ENCODE peak calls at places on chromosome 4, in four cellular contexts. P, T, K and U are unnamed samples.
A peak's percentile ranks its signal among the peaks of the same experiment; 100 is the strongest.

GRCh38 chr4:188399834-188400233 is 260.6 kb downstream of the TRIML1 start:
- DNase-seq in P (no peak), T (no peak), K (no peak), U (no peak)

GRCh38 chr4:163866728-163867313 is 372.3 kb downstream of the TMA16 start:
- DNase-seq in P (no peak), T (no peak), K (no peak), U (no peak)

GRCh38 chr4:156950090-156950489 is 21.5 kb downstream of the PDGFC start:
- DNase-seq in P (no peak), T (no peak), K (no peak), U (no peak)

GRCh38 chr4:101306225-101306624 is 41.1 kb downstream of the PPP3CA start:
- DNase-seq in P (no peak), T (no peak), K (no peak), U (no peak)

GRCh38 chr4:34200535-34200934 is 2043.8 kb downstream of the ARAP2 start:
- DNase-seq in P (no peak), T (no peak), K (no peak), U (no peak)

GRCh38 chr4:8776366-8776765 is 95.3 kb downstream of the HMX1 start:
- DNase-seq in P (no peak), T (no peak), K (no peak), U (no peak)

GRCh38 chr4:81648576-81649272 is 177.0 kb upstream of the RASGEF1B start:
- DNase-seq in P (no peak), T (no peak), K (peak; percentile 23), U (peak; percentile 12)

GRCh38 chr4:91258326-91258725 is 1045.4 kb upstream of the GRID2 start:
- DNase-seq in P (no peak), T (no peak), K (no peak), U (no peak)

GRCh38 chr4:139704915-139705485 is 39.4 kb downstream of the MGST2 start:
- DNase-seq in P (no peak), T (peak; percentile 41), K (no peak), U (no peak)

GRCh38 chr4:74473155-74473811 is 28.3 kb downstream of the AREG start:
- DNase-seq in P (no peak), T (no peak), K (no peak), U (no peak)

GRCh38 chr4:165874072-165874798 is 1.2 kb downstream of the TLL1 start:
- DNase-seq in P (no peak), T (no peak), K (no peak), U (no peak)

GRCh38 chr4:111941957-111942356 is 203.3 kb upstream of the FAM241A start:
- DNase-seq in P (no peak), T (no peak), K (no peak), U (no peak)

GRCh38 chr4:162497564-162498167 is 333.9 kb upstream of the FSTL5 start:
- DNase-seq in P (peak; percentile 31), T (peak; percentile 4), K (no peak), U (peak; percentile 10)

GRCh38 chr4:173025131-173025530 is 143.5 kb upstream of the GALNT7 start:
- DNase-seq in P (peak; percentile 77), T (peak; percentile 52), K (peak; percentile 16), U (peak; percentile 16)

GRCh38 chr4:158291334-158292055 is 81.2 kb downstream of the TMEM144 start:
- DNase-seq in P (no peak), T (no peak), K (no peak), U (no peak)

GRCh38 chr4:158290912-158291311 is 80.6 kb downstream of the TMEM144 start:
- DNase-seq in P (no peak), T (no peak), K (no peak), U (no peak)

GRCh38 chr4:158282252-158282651 is 72.0 kb downstream of the TMEM144 start:
- DNase-seq in P (no peak), T (no peak), K (no peak), U (no peak)

GRCh38 chr4:158280856-158281255 is 70.6 kb downstream of the TMEM144 start:
- DNase-seq in P (no peak), T (no peak), K (no peak), U (no peak)

GRCh38 chr4:158285429-158286216 is 75.3 kb downstream of the TMEM144 start:
- DNase-seq in P (no peak), T (no peak), K (no peak), U (no peak)
- TF ChIP-seq SPI1 in P (no peak), T (no peak), K (no peak), U (no peak)

DNA sequence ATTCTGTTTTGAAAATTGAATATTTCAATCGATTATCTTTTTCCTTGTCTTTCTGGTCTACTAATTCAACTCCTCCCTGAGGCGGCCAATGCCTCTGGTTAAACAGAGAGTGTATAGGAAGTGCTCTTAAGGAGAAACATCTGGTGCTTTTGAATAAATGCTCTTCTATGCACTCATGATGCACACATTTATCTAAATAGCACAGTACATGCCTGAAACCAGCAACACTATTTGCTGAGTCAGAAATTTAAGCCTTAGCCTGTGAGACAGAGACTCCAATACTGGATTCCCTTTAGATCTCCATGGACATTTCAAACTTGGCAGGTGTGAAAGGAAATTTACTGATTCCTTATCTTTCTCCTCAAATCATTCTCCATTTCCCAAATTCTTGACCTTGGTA is 118.6 kb downstream of the SLIT2 start:
- DNase-seq in P (no peak), T (no peak), K (no peak), U (no peak)
- TF ChIP-seq SPI1 in P (no peak), T (no peak), K (no peak), U (no peak)

GRCh38 chr4:124330045-124330444 is 382.5 kb downstream of the ANKRD50 start:
- DNase-seq in P (no peak), T (no peak), K (no peak), U (no peak)

GRCh38 chr4:124333466-124333865 is 379.1 kb downstream of the ANKRD50 start:
- DNase-seq in P (no peak), T (no peak), K (no peak), U (no peak)

GRCh38 chr4:124329134-124329533 is 383.4 kb downstream of the ANKRD50 start:
- DNase-seq in P (no peak), T (no peak), K (no peak), U (no peak)

GRCh38 chr4:124337874-124338273 is 374.7 kb downstream of the ANKRD50 start:
- DNase-seq in P (no peak), T (no peak), K (no peak), U (no peak)

GRCh38 chr4:124334119-124334518 is 378.4 kb downstream of the ANKRD50 start:
- DNase-seq in P (no peak), T (peak; percentile 10), K (no peak), U (no peak)
- TF ChIP-seq SPI1 in P (no peak), T (no peak), K (no peak), U (no peak)

DNA sequence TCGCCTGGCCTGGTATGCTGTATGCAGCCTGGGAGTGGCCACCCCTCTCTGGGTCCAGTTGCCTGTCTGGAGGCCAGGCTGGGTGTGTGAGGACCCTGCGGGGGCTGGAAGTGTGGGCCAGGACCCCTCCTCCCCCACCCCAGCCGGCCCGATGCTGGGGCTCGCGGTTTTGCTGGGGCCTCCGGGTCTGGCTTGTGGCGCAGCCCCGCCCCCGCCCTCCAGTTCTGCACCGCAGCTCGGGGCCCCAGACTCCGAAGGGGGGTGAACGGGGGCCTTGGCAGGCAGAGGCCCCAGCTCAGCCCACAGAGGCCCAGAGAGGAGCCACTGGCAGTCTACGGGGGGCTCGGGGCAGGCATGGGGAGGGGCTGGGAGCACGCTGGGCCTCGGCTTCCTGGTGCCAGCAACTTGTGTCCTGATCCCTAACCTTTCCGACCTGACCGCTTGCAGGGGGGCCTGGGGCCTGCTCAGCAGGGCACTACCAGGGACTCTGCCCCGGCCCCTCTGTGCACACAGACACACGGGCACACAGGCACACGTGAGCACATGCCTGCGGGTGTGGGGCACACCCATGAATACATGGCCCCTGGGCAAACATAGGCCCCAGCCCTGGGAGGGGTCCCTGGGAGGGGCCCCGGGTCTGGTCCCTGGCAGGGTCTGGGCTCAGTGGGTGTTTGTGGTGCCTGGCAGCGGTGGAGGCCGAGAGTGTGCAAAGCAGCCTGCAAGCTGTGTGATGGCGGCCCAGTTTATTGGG is 21.4 kb upstream of the FGFR3 start:
- DNase-seq in P (peak; percentile 67), T (peak; percentile 73), K (no peak), U (peak; percentile 90)
- TF ChIP-seq SPI1 in P (no peak), T (no peak), K (no peak), U (no peak)

DNA sequence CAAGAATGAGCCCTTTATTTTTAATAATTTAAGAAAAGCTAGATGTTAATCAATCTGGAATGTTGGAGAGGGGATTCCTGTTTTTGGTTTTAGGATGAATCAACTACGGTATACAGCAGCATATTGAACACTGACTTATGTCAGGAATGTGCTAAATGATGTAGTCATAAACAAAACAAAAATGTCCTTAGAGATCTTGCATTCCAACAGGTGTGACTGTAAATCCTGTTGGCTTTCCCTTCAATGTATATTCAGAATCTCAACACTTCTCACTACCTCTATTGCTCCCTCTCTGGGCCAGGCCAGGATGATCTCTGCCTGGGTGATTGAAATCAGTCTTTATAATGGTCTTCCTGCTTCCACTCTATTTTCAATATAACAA is 37.8 kb upstream of the BDH2 start:
- DNase-seq in P (no peak), T (no peak), K (no peak), U (no peak)
- TF ChIP-seq SPI1 in P (no peak), T (no peak), K (no peak), U (no peak)

GRCh38 chr4:3803946-3804345 is 37.8 kb downstream of the ADRA2C start:
- DNase-seq in P (no peak), T (no peak), K (no peak), U (no peak)

GRCh38 chr4:3805026-3805425 is 38.8 kb downstream of the ADRA2C start:
- DNase-seq in P (no peak), T (no peak), K (no peak), U (no peak)

GRCh38 chr4:3801931-3802550 is 35.9 kb downstream of the ADRA2C start:
- DNase-seq in P (no peak), T (no peak), K (no peak), U (no peak)

GRCh38 chr4:3802571-3803474 is 36.6 kb downstream of the ADRA2C start:
- DNase-seq in P (no peak), T (no peak), K (no peak), U (no peak)

DNA sequence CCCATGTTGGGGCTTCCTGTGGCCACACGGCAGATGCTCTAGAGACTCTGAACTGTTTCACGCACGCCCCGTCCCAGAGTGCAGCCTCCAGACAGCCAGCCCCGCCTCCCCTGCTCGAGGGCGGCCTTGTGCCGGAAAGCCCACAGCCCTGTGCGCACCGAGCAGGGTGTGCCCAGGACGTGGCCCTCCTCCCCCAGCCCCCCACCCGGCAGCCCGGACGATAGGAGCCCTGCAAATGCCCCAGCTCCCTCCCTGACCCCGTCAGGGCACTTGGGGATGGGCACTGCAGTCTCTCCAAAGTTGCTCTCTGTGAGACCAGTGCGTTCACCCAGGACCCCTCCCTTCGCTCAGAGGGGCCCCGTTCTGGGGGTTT is 37.3 kb downstream of the ADRA2C start:
- DNase-seq in P (no peak), T (no peak), K (no peak), U (no peak)
- TF ChIP-seq SPI1 in P (no peak), T (no peak), K (no peak), U (no peak)